ENCODE peak calls at places on chromosomes 11 and 22, in five cellular contexts. One of them, this sample, is unnamed.

GRCh38 chr11:78031629-78032028 is 8.6 kb upstream of the KCTD14 start:
- DNase-seq in hepatocyte: no peak
- DNase-seq in Peyer's patch: no peak
- DNase-seq in heart right ventricle: no peak
- DNase-seq in body of pancreas: no peak
- DNase-seq in this sample: no peak

GRCh38 chr11:65903068-65903481 is 2.9 kb upstream of the FOSL1 start:
- DNase-seq in heart right ventricle: no peak
- DNase-seq in hepatocyte: peak; percentile 69
- DNase-seq in body of pancreas: no peak
- DNase-seq in Peyer's patch: no peak
- DNase-seq in this sample: no peak

GRCh38 chr22:25876871-25877270 is 134.9 kb downstream of the MYO18B start:
- DNase-seq in Peyer's patch: no peak
- DNase-seq in hepatocyte: no peak
- DNase-seq in body of pancreas: no peak
- DNase-seq in heart right ventricle: no peak
- DNase-seq in this sample: no peak

GRCh38 chr11:69377953-69378302 is 84.0 kb downstream of the MYEOV start:
- DNase-seq in heart right ventricle: no peak
- DNase-seq in body of pancreas: no peak
- DNase-seq in hepatocyte: no peak
- DNase-seq in Peyer's patch: peak; percentile 39
- DNase-seq in this sample: peak; percentile 9

GRCh38 chr22:26065847-26066246 is 103.4 kb upstream of the SEZ6L start:
- DNase-seq in Peyer's patch: no peak
- DNase-seq in hepatocyte: no peak
- DNase-seq in heart right ventricle: no peak
- DNase-seq in body of pancreas: no peak
- DNase-seq in this sample: no peak

GRCh38 chr11:15607361-15608036 is 492.8 kb downstream of the INSC start:
- DNase-seq in body of pancreas: no peak
- DNase-seq in Peyer's patch: no peak
- DNase-seq in hepatocyte: no peak
- DNase-seq in heart right ventricle: no peak
- DNase-seq in this sample: no peak

GRCh38 chr22:23270212-23270733 is 90.0 kb downstream of the BCR start:
- DNase-seq in heart right ventricle: no peak
- DNase-seq in hepatocyte: no peak
- DNase-seq in body of pancreas: no peak
- DNase-seq in Peyer's patch: no peak
- DNase-seq in this sample: no peak

GRCh38 chr11:126380909-126381308 is 25.4 kb downstream of the ST3GAL4 start:
- DNase-seq in heart right ventricle: no peak
- DNase-seq in body of pancreas: no peak
- DNase-seq in hepatocyte: no peak
- DNase-seq in Peyer's patch: no peak
- DNase-seq in this sample: no peak

GRCh38 chr11:32400196-32400595 is 35.1 kb downstream of the WT1 start:
- DNase-seq in body of pancreas: no peak
- DNase-seq in hepatocyte: peak; percentile 43
- DNase-seq in heart right ventricle: no peak
- DNase-seq in Peyer's patch: no peak
- DNase-seq in this sample: no peak

GRCh38 chr11:84687433-84687832 is 939.7 kb downstream of the DLG2 start:
- DNase-seq in heart right ventricle: no peak
- DNase-seq in body of pancreas: no peak
- DNase-seq in Peyer's patch: no peak
- DNase-seq in hepatocyte: no peak
- DNase-seq in this sample: no peak

GRCh38 chr22:19942886-19943664 is 1.5 kb upstream of the TXNRD2 start:
- DNase-seq in Peyer's patch: no peak
- DNase-seq in hepatocyte: peak; percentile 51
- DNase-seq in heart right ventricle: peak; percentile 30
- DNase-seq in body of pancreas: peak; percentile 68
- DNase-seq in this sample: no peak

GRCh38 chr11:17972987-17973386 is 39.9 kb downstream of the SERGEF start:
- DNase-seq in heart right ventricle: peak; percentile 59
- DNase-seq in hepatocyte: peak; percentile 71
- DNase-seq in body of pancreas: peak; percentile 32
- DNase-seq in Peyer's patch: no peak
- DNase-seq in this sample: peak; percentile 44

GRCh38 chr22:22934543-22935055 is 47.0 kb downstream of the IGLL5 start:
- DNase-seq in heart right ventricle: no peak
- DNase-seq in Peyer's patch: no peak
- DNase-seq in body of pancreas: no peak
- DNase-seq in hepatocyte: no peak
- DNase-seq in this sample: no peak

GRCh38 chr11:10305964-10306918 is 1.4 kb downstream of the ADM start:
- DNase-seq in heart right ventricle: peak; percentile 21
- DNase-seq in body of pancreas: no peak
- DNase-seq in hepatocyte: peak; percentile 48
- DNase-seq in Peyer's patch: peak; percentile 57
- DNase-seq in this sample: peak; percentile 30

GRCh38 chr22:28077166-28077565 is 158.1 kb upstream of the PITPNB start:
- DNase-seq in heart right ventricle: no peak
- DNase-seq in Peyer's patch: no peak
- DNase-seq in body of pancreas: no peak
- DNase-seq in hepatocyte: no peak
- DNase-seq in this sample: no peak

GRCh38 chr22:22746963-22747933 is 102.8 kb downstream of the GGTLC2 start:
- DNase-seq in hepatocyte: no peak
- DNase-seq in Peyer's patch: no peak
- DNase-seq in heart right ventricle: no peak
- DNase-seq in body of pancreas: no peak
- DNase-seq in this sample: no peak

GRCh38 chr11:24679686-24680318 is 182.9 kb downstream of the LUZP2 start:
- DNase-seq in heart right ventricle: no peak
- DNase-seq in body of pancreas: no peak
- DNase-seq in Peyer's patch: no peak
- DNase-seq in hepatocyte: no peak
- DNase-seq in this sample: no peak

GRCh38 chr11:119047205-119047604 is 9.8 kb downstream of the HYOU1 start:
- DNase-seq in Peyer's patch: no peak
- DNase-seq in body of pancreas: no peak
- DNase-seq in heart right ventricle: no peak
- DNase-seq in hepatocyte: no peak
- DNase-seq in this sample: no peak

GRCh38 chr22:50403701-50404101 is 60.6 kb downstream of the PPP6R2 start:
- DNase-seq in heart right ventricle: peak; percentile 49
- DNase-seq in Peyer's patch: peak; percentile 63
- DNase-seq in hepatocyte: peak; percentile 35
- DNase-seq in body of pancreas: peak; percentile 61
- DNase-seq in this sample: peak; percentile 62

GRCh38 chr11:72763823-72764222 is 11.6 kb upstream of the ARAP1 start:
- DNase-seq in body of pancreas: no peak
- DNase-seq in hepatocyte: no peak
- DNase-seq in heart right ventricle: no peak
- DNase-seq in Peyer's patch: no peak
- DNase-seq in this sample: no peak

GRCh38 chr11:18329196-18329870 is 7.0 kb downstream of the GTF2H1 start:
- DNase-seq in Peyer's patch: no peak
- DNase-seq in body of pancreas: no peak
- DNase-seq in hepatocyte: no peak
- DNase-seq in heart right ventricle: no peak
- DNase-seq in this sample: no peak

GRCh38 chr11:79237676-79238075 is 203.2 kb downstream of the TENM4 start:
- DNase-seq in hepatocyte: peak; percentile 27
- DNase-seq in Peyer's patch: no peak
- DNase-seq in body of pancreas: peak; percentile 21
- DNase-seq in heart right ventricle: peak; percentile 13
- DNase-seq in this sample: no peak

GRCh38 chr22:24235315-24235714 is 9.6 kb downstream of the GGT5 start:
- DNase-seq in heart right ventricle: no peak
- DNase-seq in body of pancreas: no peak
- DNase-seq in hepatocyte: no peak
- DNase-seq in Peyer's patch: no peak
- DNase-seq in this sample: no peak

GRCh38 chr11:7165911-7166310 is 77.1 kb downstream of the RBMXL2 start:
- DNase-seq in Peyer's patch: no peak
- DNase-seq in heart right ventricle: no peak
- DNase-seq in hepatocyte: peak; percentile 44
- DNase-seq in body of pancreas: no peak
- DNase-seq in this sample: no peak

GRCh38 chr11:9745411-9746211 is 81.7 kb downstream of the SWAP70 start:
- DNase-seq in body of pancreas: no peak
- DNase-seq in Peyer's patch: no peak
- DNase-seq in heart right ventricle: no peak
- DNase-seq in hepatocyte: no peak
- DNase-seq in this sample: no peak

DNA sequence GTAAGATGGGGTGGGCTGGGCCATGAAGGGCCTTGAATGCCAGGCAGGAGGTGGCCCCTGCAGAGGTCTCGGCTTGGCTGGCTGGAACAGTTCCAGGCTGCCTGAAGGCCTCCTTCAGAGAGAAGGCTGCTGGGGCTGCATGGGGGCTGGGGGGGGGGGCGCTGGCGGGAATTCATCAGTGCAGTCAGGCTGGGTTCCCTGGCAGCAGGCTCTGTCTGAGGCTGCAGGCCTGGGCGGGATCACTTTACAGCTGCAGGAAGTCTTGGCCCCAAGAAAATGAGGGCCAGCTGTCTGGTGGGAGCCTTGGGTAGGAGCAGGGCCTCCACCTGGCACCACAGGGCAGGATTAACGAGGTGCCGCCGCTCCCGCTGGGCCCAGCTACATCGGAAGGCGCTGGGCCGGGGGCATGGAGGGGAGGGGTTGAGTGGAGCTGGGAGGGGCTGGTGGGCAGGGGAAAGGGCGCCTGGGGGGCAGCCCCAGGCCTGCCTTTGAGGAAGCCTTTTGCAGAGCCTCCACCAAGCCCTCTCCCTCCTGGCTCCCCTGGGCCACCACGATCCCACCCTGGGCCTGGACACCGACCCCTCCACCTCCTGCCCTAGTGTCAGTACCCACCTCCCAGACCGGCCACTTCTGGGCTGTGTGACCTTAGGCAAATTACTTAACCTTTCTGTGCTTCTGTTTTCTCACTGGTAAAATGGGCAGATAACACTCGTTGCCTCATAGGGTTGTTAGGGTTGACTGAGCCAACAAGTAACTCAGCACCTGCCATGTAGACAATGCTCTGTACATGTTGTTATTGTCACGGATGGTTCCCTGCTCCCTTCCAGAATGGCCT is 31.0 kb upstream of the HMOX1 start:
- DNase-seq in body of pancreas: no peak
- DNase-seq in Peyer's patch: no peak
- DNase-seq in heart right ventricle: no peak
- DNase-seq in hepatocyte: peak; percentile 69
- DNase-seq in this sample: no peak
- H3K4me3 ChIP-seq in body of pancreas: no peak overlapping the region
- H3K4me3 ChIP-seq in Peyer's patch: no peak overlapping the region
- H3K4me3 ChIP-seq in heart right ventricle: no peak overlapping the region
- H3K4me3 ChIP-seq in hepatocyte: no peak overlapping the region
- H3K4me3 ChIP-seq in this sample: peak overlapping the region; percentile 72

GRCh38 chr11:61889831-61890230 is 1.5 kb downstream of the FADS3 start:
- DNase-seq in Peyer's patch: no peak
- DNase-seq in heart right ventricle: no peak
- DNase-seq in body of pancreas: no peak
- DNase-seq in hepatocyte: no peak
- DNase-seq in this sample: no peak
- H3K27ac ChIP-seq in Peyer's patch: no peak overlapping the region
- H3K27ac ChIP-seq in heart right ventricle: peak overlapping the region; percentile 91
- H3K27ac ChIP-seq in body of pancreas: no peak overlapping the region
- H3K27ac ChIP-seq in hepatocyte: no peak overlapping the region
- H3K27ac ChIP-seq in this sample: peak overlapping the region; percentile 98

DNA sequence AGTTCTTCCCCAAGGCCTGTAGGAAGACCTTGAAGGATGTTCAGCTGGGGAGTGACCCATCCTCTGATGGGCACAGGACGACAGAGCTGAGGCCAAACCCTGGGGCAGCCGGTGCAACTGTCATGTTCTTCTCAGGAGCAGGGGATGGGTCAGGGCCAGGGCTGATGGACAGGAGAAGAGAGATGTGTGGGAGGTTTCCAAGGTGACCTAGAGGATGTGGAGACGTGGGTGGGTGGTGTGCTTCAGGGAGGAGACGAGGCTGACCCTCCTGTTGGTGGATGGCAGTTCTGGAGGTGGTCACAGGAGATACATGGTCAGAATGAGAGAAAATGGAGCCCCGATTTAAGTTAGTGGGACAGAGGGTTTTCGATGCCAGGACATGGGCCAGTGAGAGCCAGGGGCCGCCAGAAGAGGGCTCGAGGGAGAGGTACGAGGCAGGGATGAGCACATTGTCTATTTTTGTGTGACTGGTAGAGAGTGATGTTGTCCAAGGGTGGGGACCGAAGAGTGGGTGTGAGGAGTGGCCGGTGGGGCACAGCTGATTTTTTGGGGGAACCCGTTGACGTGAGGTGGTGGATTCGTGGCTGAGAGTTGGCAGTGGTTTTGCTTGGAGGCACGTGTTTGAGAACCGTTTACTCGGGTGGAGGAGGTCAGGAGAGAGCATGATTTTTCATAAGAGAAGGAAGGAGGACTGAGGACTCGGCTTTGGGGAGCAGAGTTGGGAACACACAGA is 14.6 kb downstream of the TBC1D22A start:
- DNase-seq in Peyer's patch: no peak
- DNase-seq in body of pancreas: no peak
- DNase-seq in hepatocyte: no peak
- DNase-seq in heart right ventricle: no peak
- DNase-seq in this sample: no peak
- H3K4me3 ChIP-seq in Peyer's patch: no peak overlapping the region
- H3K4me3 ChIP-seq in body of pancreas: no peak overlapping the region
- H3K4me3 ChIP-seq in hepatocyte: no peak overlapping the region
- H3K4me3 ChIP-seq in heart right ventricle: no peak overlapping the region
- H3K4me3 ChIP-seq in this sample: no peak overlapping the region

GRCh38 chr11:44561964-44562734 is 3.3 kb upstream of the CD82 start:
- DNase-seq in heart right ventricle: no peak
- DNase-seq in Peyer's patch: no peak
- DNase-seq in body of pancreas: no peak
- DNase-seq in hepatocyte: no peak
- DNase-seq in this sample: no peak

GRCh38 chr11:44563716-44564115 is 1.7 kb upstream of the CD82 start:
- DNase-seq in body of pancreas: no peak
- DNase-seq in Peyer's patch: no peak
- DNase-seq in hepatocyte: no peak
- DNase-seq in heart right ventricle: no peak
- DNase-seq in this sample: no peak

GRCh38 chr11:44559207-44559943 is 6.1 kb upstream of the CD82 start:
- DNase-seq in heart right ventricle: no peak
- DNase-seq in body of pancreas: no peak
- DNase-seq in hepatocyte: no peak
- DNase-seq in Peyer's patch: peak; percentile 64
- DNase-seq in this sample: no peak

GRCh38 chr11:44562836-44563460 is 2.5 kb upstream of the CD82 start:
- DNase-seq in Peyer's patch: no peak
- DNase-seq in heart right ventricle: no peak
- DNase-seq in body of pancreas: no peak
- DNase-seq in hepatocyte: no peak
- DNase-seq in this sample: no peak

DNA sequence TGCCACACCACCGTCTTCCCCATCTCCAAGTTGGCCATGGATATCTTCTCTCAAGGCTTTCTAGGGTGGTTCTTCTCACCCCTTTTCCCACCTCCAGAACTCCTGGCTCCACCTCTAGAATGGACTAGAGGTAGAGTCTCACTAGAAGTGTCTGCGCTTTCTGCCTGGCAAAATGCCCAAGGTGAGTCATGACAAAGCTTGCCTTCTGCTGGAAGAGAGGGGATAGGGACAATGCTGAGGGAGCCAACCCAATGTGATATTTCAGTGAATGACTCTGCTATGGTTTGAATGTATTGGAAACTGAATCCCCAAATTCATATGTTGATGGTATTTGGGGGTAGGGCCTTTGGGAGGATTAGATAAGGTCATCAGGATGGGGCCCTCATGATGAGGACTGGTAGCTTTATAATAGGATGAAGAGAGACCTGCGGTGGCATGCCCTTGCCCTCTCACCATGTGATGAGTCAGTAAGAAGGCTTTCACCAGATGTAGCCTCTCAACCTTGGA is 4.1 kb upstream of the CD82 start:
- DNase-seq in body of pancreas: no peak
- DNase-seq in Peyer's patch: peak; percentile 61
- DNase-seq in heart right ventricle: no peak
- DNase-seq in hepatocyte: no peak
- DNase-seq in this sample: no peak
- H3K27ac ChIP-seq in body of pancreas: no peak overlapping the region
- H3K27ac ChIP-seq in Peyer's patch: no peak overlapping the region
- H3K27ac ChIP-seq in heart right ventricle: no peak overlapping the region
- H3K27ac ChIP-seq in hepatocyte: no peak overlapping the region
- H3K27ac ChIP-seq in this sample: no peak overlapping the region

This sample was measured in left ventricle myocardium inferior.